ENCODE peak calls at places on chromosomes 11 and 22, in nine cellular contexts. One of them, this sample, is unnamed. For H3K27me3, the result is how much of the 10 kb centered on the place peaks cover.

GRCh38 chr11:64086263-64086938 is 50.7 kb downstream of the FLRT1 start:
- DNase-seq in effector memory CD4-positive, alpha-beta T cell: no peak
- DNase-seq in right atrium auricular region: no peak
- DNase-seq in AG04450: no peak
- DNase-seq in IMR-90: peak
- DNase-seq in uterus: peak
- DNase-seq in cardiac muscle cell: no peak
- DNase-seq in CD4-positive, alpha-beta T cell: no peak
- DNase-seq in ovary: peak
- DNase-seq in this sample: peak

GRCh38 chr11:64353101-64353738 is 5.7 kb upstream of the RPS6KA4 start:
- DNase-seq in effector memory CD4-positive, alpha-beta T cell: no peak
- DNase-seq in right atrium auricular region: no peak
- DNase-seq in AG04450: no peak
- DNase-seq in IMR-90: no peak
- DNase-seq in uterus: no peak
- DNase-seq in cardiac muscle cell: no peak
- DNase-seq in CD4-positive, alpha-beta T cell: no peak
- DNase-seq in ovary: no peak
- DNase-seq in this sample: no peak

GRCh38 chr22:17423616-17424015 is 54.4 kb downstream of the CECR2 start:
- DNase-seq in effector memory CD4-positive, alpha-beta T cell: no peak
- DNase-seq in right atrium auricular region: no peak
- DNase-seq in AG04450: no peak
- DNase-seq in IMR-90: no peak
- DNase-seq in uterus: no peak
- DNase-seq in cardiac muscle cell: no peak
- DNase-seq in CD4-positive, alpha-beta T cell: no peak
- DNase-seq in ovary: no peak
- DNase-seq in this sample: no peak

GRCh38 chr11:2088746-2089535 is 50.2 kb downstream of the IGF2 start:
- DNase-seq in effector memory CD4-positive, alpha-beta T cell: no peak
- DNase-seq in right atrium auricular region: peak
- DNase-seq in AG04450: no peak
- DNase-seq in IMR-90: no peak
- DNase-seq in uterus: no peak
- DNase-seq in cardiac muscle cell: no peak
- DNase-seq in CD4-positive, alpha-beta T cell: no peak
- DNase-seq in ovary: no peak
- DNase-seq in this sample: no peak

GRCh38 chr11:125091247-125091876 is 20.1 kb downstream of the TMEM218 start:
- DNase-seq in effector memory CD4-positive, alpha-beta T cell: no peak
- DNase-seq in right atrium auricular region: peak
- DNase-seq in AG04450: peak
- DNase-seq in IMR-90: peak
- DNase-seq in uterus: no peak
- DNase-seq in cardiac muscle cell: peak
- DNase-seq in CD4-positive, alpha-beta T cell: no peak
- DNase-seq in ovary: peak
- DNase-seq in this sample: peak

GRCh38 chr11:107751082-107751481 is 39.2 kb upstream of the SLN start:
- DNase-seq in effector memory CD4-positive, alpha-beta T cell: no peak
- DNase-seq in right atrium auricular region: no peak
- DNase-seq in AG04450: no peak
- DNase-seq in IMR-90: no peak
- DNase-seq in uterus: no peak
- DNase-seq in cardiac muscle cell: no peak
- DNase-seq in CD4-positive, alpha-beta T cell: no peak
- DNase-seq in ovary: no peak
- DNase-seq in this sample: no peak

GRCh38 chr11:64990222-64990918 is 6.4 kb downstream of the BATF2 start:
- DNase-seq in effector memory CD4-positive, alpha-beta T cell: no peak
- DNase-seq in right atrium auricular region: peak
- DNase-seq in AG04450: no peak
- DNase-seq in IMR-90: no peak
- DNase-seq in uterus: no peak
- DNase-seq in cardiac muscle cell: no peak
- DNase-seq in CD4-positive, alpha-beta T cell: no peak
- DNase-seq in ovary: no peak
- DNase-seq in this sample: peak

GRCh38 chr11:112163875-112164521 is at the start of gene IL18:
- DNase-seq in effector memory CD4-positive, alpha-beta T cell: no peak
- DNase-seq in right atrium auricular region: no peak
- DNase-seq in AG04450: no peak
- DNase-seq in IMR-90: no peak
- DNase-seq in uterus: no peak
- DNase-seq in cardiac muscle cell: peak
- DNase-seq in CD4-positive, alpha-beta T cell: no peak
- DNase-seq in ovary: no peak
- DNase-seq in this sample: peak

GRCh38 chr11:73415854-73416615 is 39.8 kb downstream of the RELT start:
- DNase-seq in effector memory CD4-positive, alpha-beta T cell: no peak
- DNase-seq in right atrium auricular region: no peak
- DNase-seq in AG04450: no peak
- DNase-seq in IMR-90: peak
- DNase-seq in uterus: no peak
- DNase-seq in cardiac muscle cell: no peak
- DNase-seq in CD4-positive, alpha-beta T cell: no peak
- DNase-seq in ovary: no peak
- DNase-seq in this sample: no peak

GRCh38 chr11:77506857-77507256 is 33.0 kb upstream of the PAK1 start:
- DNase-seq in effector memory CD4-positive, alpha-beta T cell: no peak
- DNase-seq in right atrium auricular region: no peak
- DNase-seq in AG04450: no peak
- DNase-seq in IMR-90: no peak
- DNase-seq in uterus: no peak
- DNase-seq in cardiac muscle cell: no peak
- DNase-seq in CD4-positive, alpha-beta T cell: no peak
- DNase-seq in ovary: no peak
- DNase-seq in this sample: no peak

GRCh38 chr22:44442186-44442465 is 55.9 kb downstream of the RTL6 start:
- DNase-seq in effector memory CD4-positive, alpha-beta T cell: no peak
- DNase-seq in right atrium auricular region: no peak
- DNase-seq in AG04450: no peak
- DNase-seq in IMR-90: no peak
- DNase-seq in uterus: no peak
- DNase-seq in cardiac muscle cell: no peak
- DNase-seq in CD4-positive, alpha-beta T cell: no peak
- DNase-seq in ovary: no peak
- DNase-seq in this sample: no peak

GRCh38 chr22:22895776-22896445 is 8.3 kb downstream of the IGLL5 start:
- DNase-seq in effector memory CD4-positive, alpha-beta T cell: no peak
- DNase-seq in right atrium auricular region: no peak
- DNase-seq in AG04450: no peak
- DNase-seq in IMR-90: no peak
- DNase-seq in uterus: no peak
- DNase-seq in cardiac muscle cell: no peak
- DNase-seq in CD4-positive, alpha-beta T cell: no peak
- DNase-seq in ovary: no peak
- DNase-seq in this sample: no peak

GRCh38 chr11:12043221-12043620 is 34.8 kb upstream of the DKK3 start:
- DNase-seq in effector memory CD4-positive, alpha-beta T cell: no peak
- DNase-seq in right atrium auricular region: no peak
- DNase-seq in AG04450: no peak
- DNase-seq in IMR-90: no peak
- DNase-seq in uterus: no peak
- DNase-seq in cardiac muscle cell: no peak
- DNase-seq in CD4-positive, alpha-beta T cell: no peak
- DNase-seq in ovary: no peak
- DNase-seq in this sample: no peak

GRCh38 chr11:44538375-44539054 is 26.9 kb upstream of the CD82 start:
- DNase-seq in effector memory CD4-positive, alpha-beta T cell: peak
- DNase-seq in right atrium auricular region: peak
- DNase-seq in AG04450: peak
- DNase-seq in IMR-90: peak
- DNase-seq in uterus: peak
- DNase-seq in cardiac muscle cell: peak
- DNase-seq in CD4-positive, alpha-beta T cell: peak
- DNase-seq in ovary: peak
- DNase-seq in this sample: peak

GRCh38 chr22:44658371-44658953 is 43.5 kb upstream of the PRR5 start:
- DNase-seq in effector memory CD4-positive, alpha-beta T cell: no peak
- DNase-seq in right atrium auricular region: no peak
- DNase-seq in AG04450: no peak
- DNase-seq in IMR-90: peak
- DNase-seq in uterus: peak
- DNase-seq in cardiac muscle cell: no peak
- DNase-seq in CD4-positive, alpha-beta T cell: no peak
- DNase-seq in ovary: peak
- DNase-seq in this sample: peak

GRCh38 chr11:75499423-75500305 is 26.1 kb downstream of the GDPD5 start:
- DNase-seq in effector memory CD4-positive, alpha-beta T cell: no peak
- DNase-seq in right atrium auricular region: peak
- DNase-seq in AG04450: peak
- DNase-seq in IMR-90: peak
- DNase-seq in uterus: peak
- DNase-seq in cardiac muscle cell: no peak
- DNase-seq in CD4-positive, alpha-beta T cell: no peak
- DNase-seq in ovary: peak
- DNase-seq in this sample: no peak

DNA sequence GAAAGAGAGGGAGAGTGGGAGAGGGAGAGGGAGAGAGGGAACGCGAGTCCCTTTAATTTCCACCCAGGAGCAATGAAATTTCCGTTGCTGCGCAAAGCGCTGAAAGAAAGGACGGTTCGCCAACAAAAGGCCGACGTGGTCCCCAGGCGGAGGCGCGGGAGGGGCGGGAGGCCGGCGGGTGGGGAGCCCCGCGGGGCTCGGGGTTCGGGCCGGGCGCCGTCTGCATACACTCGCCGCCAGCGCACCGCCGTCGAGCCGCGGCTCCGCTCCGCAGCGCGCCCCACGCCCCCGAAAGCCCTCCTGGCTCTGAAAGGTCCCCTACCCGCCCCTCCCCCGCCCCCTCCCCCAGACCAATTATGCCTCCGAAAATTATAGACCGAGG is at the start of gene FGF3:
- DNase-seq in effector memory CD4-positive, alpha-beta T cell: no peak
- DNase-seq in right atrium auricular region: no peak
- DNase-seq in AG04450: no peak
- DNase-seq in IMR-90: no peak
- DNase-seq in uterus: no peak
- DNase-seq in cardiac muscle cell: no peak
- DNase-seq in CD4-positive, alpha-beta T cell: no peak
- DNase-seq in ovary: no peak
- DNase-seq in this sample: no peak
- H3K27me3 ChIP-seq in effector memory CD4-positive, alpha-beta T cell: under half
- H3K27me3 ChIP-seq in right atrium auricular region: under half
- H3K27me3 ChIP-seq in AG04450: half or more
- H3K27me3 ChIP-seq in IMR-90: half or more
- H3K27me3 ChIP-seq in uterus: under half
- H3K27me3 ChIP-seq in cardiac muscle cell: half or more
- H3K27me3 ChIP-seq in CD4-positive, alpha-beta T cell: half or more
- H3K27me3 ChIP-seq in ovary: under half
- H3K27me3 ChIP-seq in this sample: half or more

DNA sequence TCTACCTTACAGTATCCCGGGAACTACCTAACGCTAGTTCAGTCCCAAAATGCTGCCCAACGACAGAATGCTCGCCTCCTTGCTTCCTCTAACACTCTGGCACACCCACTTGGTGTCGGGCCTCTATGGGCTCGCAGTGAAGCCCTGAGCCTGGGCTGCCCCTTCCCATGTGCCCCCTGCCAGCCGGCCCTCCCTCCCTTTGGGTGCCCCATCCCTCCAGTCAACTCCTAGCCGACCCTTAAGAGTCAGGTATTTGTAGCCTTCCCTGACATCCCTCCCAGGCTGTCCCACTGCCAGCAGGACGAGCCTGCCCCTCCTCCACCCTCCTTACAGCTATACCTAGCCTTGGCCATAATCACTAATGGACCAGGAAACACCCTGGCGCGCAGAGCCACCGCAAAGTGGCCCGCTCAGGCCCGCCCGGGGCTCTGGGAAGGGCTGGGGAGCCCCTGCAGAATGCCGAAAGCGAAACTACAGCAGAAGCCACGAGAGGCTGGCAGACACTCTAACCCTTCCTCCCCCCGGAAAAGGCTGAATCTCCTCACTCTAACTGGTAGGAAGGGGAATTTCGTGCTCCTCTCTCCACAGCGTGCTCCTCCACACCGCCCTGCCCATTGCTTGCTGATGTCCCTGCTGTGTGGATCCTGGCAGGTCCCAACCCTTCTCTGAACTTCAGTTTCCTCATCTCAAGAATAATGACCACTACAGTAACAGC is 8.2 kb downstream of the CBX7 start:
- DNase-seq in effector memory CD4-positive, alpha-beta T cell: peak
- DNase-seq in right atrium auricular region: no peak
- DNase-seq in AG04450: no peak
- DNase-seq in IMR-90: peak
- DNase-seq in uterus: no peak
- DNase-seq in cardiac muscle cell: no peak
- DNase-seq in CD4-positive, alpha-beta T cell: peak
- DNase-seq in ovary: no peak
- DNase-seq in this sample: peak
- H3K27ac ChIP-seq in effector memory CD4-positive, alpha-beta T cell: peak
- H3K27ac ChIP-seq in right atrium auricular region: peak
- H3K27ac ChIP-seq in AG04450: no peak
- H3K27ac ChIP-seq in IMR-90: no peak
- H3K27ac ChIP-seq in uterus: peak
- H3K27ac ChIP-seq in cardiac muscle cell: no peak
- H3K27ac ChIP-seq in CD4-positive, alpha-beta T cell: peak
- H3K27ac ChIP-seq in ovary: peak
- H3K27ac ChIP-seq in this sample: peak

DNA sequence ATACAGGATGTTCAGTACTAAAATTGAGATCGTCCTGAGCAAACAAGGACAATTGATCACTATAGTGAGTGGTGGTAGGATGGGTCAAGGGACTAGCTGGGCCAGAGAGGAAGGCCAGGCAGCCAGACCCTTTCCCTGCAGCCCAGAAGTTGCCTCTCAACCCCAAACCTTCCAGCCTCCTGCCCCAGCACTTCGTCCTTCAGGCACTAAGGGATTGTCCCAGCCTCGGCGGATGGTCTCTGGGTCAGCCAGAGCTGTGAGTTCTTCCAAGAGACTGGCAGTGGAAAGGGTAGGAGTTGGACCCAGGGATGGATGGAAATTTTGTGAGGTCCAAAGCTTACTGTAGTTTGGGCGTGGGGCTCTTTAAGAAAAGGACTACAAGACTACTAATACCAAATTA is 3.6 kb upstream of the LMO1 start:
- DNase-seq in effector memory CD4-positive, alpha-beta T cell: no peak
- DNase-seq in right atrium auricular region: no peak
- DNase-seq in AG04450: no peak
- DNase-seq in IMR-90: no peak
- DNase-seq in uterus: peak
- DNase-seq in cardiac muscle cell: no peak
- DNase-seq in CD4-positive, alpha-beta T cell: no peak
- DNase-seq in ovary: no peak
- DNase-seq in this sample: no peak
- H3K27me3 ChIP-seq in effector memory CD4-positive, alpha-beta T cell: under half
- H3K27me3 ChIP-seq in right atrium auricular region: under half
- H3K27me3 ChIP-seq in AG04450: half or more
- H3K27me3 ChIP-seq in IMR-90: half or more
- H3K27me3 ChIP-seq in uterus: under half
- H3K27me3 ChIP-seq in cardiac muscle cell: half or more
- H3K27me3 ChIP-seq in CD4-positive, alpha-beta T cell: half or more
- H3K27me3 ChIP-seq in ovary: under half
- H3K27me3 ChIP-seq in this sample: half or more

GRCh38 chr22:42770448-42770726 is 49.7 kb upstream of the A4GALT start:
- DNase-seq in effector memory CD4-positive, alpha-beta T cell: no peak
- DNase-seq in right atrium auricular region: no peak
- DNase-seq in AG04450: no peak
- DNase-seq in IMR-90: no peak
- DNase-seq in uterus: no peak
- DNase-seq in cardiac muscle cell: no peak
- DNase-seq in CD4-positive, alpha-beta T cell: no peak
- DNase-seq in ovary: no peak
- DNase-seq in this sample: no peak
- H3K27ac ChIP-seq in effector memory CD4-positive, alpha-beta T cell: no peak
- H3K27ac ChIP-seq in right atrium auricular region: peak
- H3K27ac ChIP-seq in AG04450: peak
- H3K27ac ChIP-seq in IMR-90: peak
- H3K27ac ChIP-seq in uterus: peak
- H3K27ac ChIP-seq in cardiac muscle cell: no peak
- H3K27ac ChIP-seq in CD4-positive, alpha-beta T cell: no peak
- H3K27ac ChIP-seq in ovary: no peak
- H3K27ac ChIP-seq in this sample: peak

This sample was measured in heart right ventricle.